ENCODE peak calls at places on chromosome 7, in ten cellular contexts. L is endothelial cell of umbilical vein; X is hepatocyte; I is kidney epithelial cell; W is CD8-positive, alpha-beta T cell; S is psoas muscle; O is upper lobe of right lung; N is foreskin fibroblast; P is SJSA1; J is heart left ventricle. G is an unnamed sample.

GRCh38 chr7:43763183-43763582 is 4.7 kb downstream of the BLVRA start:
- DNase-seq in W (no peak), I (no peak), X (no peak), O (no peak), J (no peak), L (no peak), P (no peak), N (no peak), S (no peak), G (peak)

GRCh38 chr7:74454059-74454947 is 597 bp downstream of the GTF2IRD1 start:
- DNase-seq in S (peak), P (no peak), N (peak), I (no peak), J (no peak), X (peak), W (no peak), O (no peak), L (no peak), G (peak)

GRCh38 chr7:46168671-46169383 is 247.8 kb upstream of the IGFBP3 start:
- DNase-seq in O (no peak), S (no peak), J (no peak), P (no peak), I (peak), N (no peak), L (no peak), W (no peak), X (no peak), G (no peak)

GRCh38 chr7:6640246-6640721 is 3.2 kb downstream of the ZNF316 start:
- DNase-seq in N (peak), P (no peak), I (no peak), W (no peak), X (no peak), J (no peak), O (no peak), S (no peak), L (peak), G (peak)

GRCh38 chr7:80018941-80019808 is 115.5 kb upstream of the GNAI1 start:
- DNase-seq in J (peak), O (no peak), I (no peak), X (peak), N (peak), S (peak), L (peak), W (peak), P (peak), G (peak)

GRCh38 chr7:42214063-42214679 is 22.8 kb downstream of the GLI3 start:
- DNase-seq in J (no peak), O (no peak), X (no peak), S (no peak), W (no peak), N (no peak), L (no peak), I (no peak), P (no peak), G (no peak)

GRCh38 chr7:22972207-22972606 is 41.7 kb downstream of the HYCC1 start:
- DNase-seq in O (no peak), S (no peak), P (no peak), L (peak), W (no peak), N (no peak), J (no peak), I (no peak), X (no peak), G (no peak)

GRCh38 chr7:107939472-107940145 is 48.6 kb downstream of the DLD start:
- DNase-seq in W (no peak), P (no peak), O (no peak), J (peak), L (peak), I (peak), N (peak), S (peak), X (no peak), G (no peak)

GRCh38 chr7:99109108-99110051 is 34.5 kb downstream of the SMURF1 start:
- DNase-seq in P (no peak), W (peak), S (peak), I (no peak), X (no peak), J (peak), L (peak), O (no peak), N (peak), G (no peak)

GRCh38 chr7:107172318-107173032 is 3.7 kb downstream of the HBP1 start:
- DNase-seq in S (no peak), W (no peak), L (no peak), O (no peak), N (no peak), P (no peak), J (no peak), I (no peak), X (no peak), G (no peak)

GRCh38 chr7:120611959-120612358 is 246.0 kb downstream of the TSPAN12 start:
- DNase-seq in J (no peak), S (no peak), N (no peak), P (no peak), W (no peak), X (no peak), L (no peak), I (no peak), O (no peak), G (no peak)

GRCh38 chr7:150373049-150373801 is 4.6 kb downstream of the REPIN1 start:
- DNase-seq in S (no peak), O (peak), L (no peak), P (no peak), W (no peak), X (no peak), J (no peak), N (no peak), I (no peak), G (peak)

GRCh38 chr7:93697901-93698300 is 123.4 kb upstream of the CALCR start:
- DNase-seq in X (no peak), O (no peak), L (no peak), W (no peak), I (no peak), P (no peak), N (no peak), J (no peak), S (no peak), G (no peak)

GRCh38 chr7:73822319-73823173 is 8.2 kb upstream of the CLDN4 start:
- DNase-seq in L (no peak), I (peak), O (no peak), W (no peak), J (no peak), P (peak), X (peak), N (peak), S (peak), G (peak)

GRCh38 chr7:139783647-139784385 is 6.0 kb upstream of the HIPK2 start:
- DNase-seq in W (no peak), I (no peak), X (no peak), O (no peak), L (no peak), J (no peak), S (no peak), P (no peak), N (no peak), G (peak)

GRCh38 chr7:39321909-39322498 is 244.2 kb upstream of the YAE1 start:
- DNase-seq in W (no peak), O (no peak), P (no peak), I (no peak), S (no peak), X (no peak), L (no peak), J (no peak), N (no peak), G (no peak)

GRCh38 chr7:141701489-141702046 is 398 bp downstream of the DENND11 start:
- DNase-seq in L (peak), N (peak), I (no peak), X (peak), J (peak), W (peak), O (peak), P (peak), S (peak), G (peak)

GRCh38 chr7:158276414-158277218 is 311.0 kb downstream of the PTPRN2 start:
- DNase-seq in S (no peak), P (peak), L (no peak), W (no peak), N (no peak), O (peak), I (no peak), J (peak), X (no peak), G (no peak)

GRCh38 chr7:55366461-55367138 is 1.5 kb downstream of the LANCL2 start:
- DNase-seq in J (no peak), L (no peak), S (no peak), O (no peak), P (no peak), I (no peak), N (no peak), W (peak), X (no peak), G (no peak)

GRCh38 chr7:48899932-48900331 is 24.4 kb upstream of the CDC14C start:
- DNase-seq in J (no peak), S (no peak), X (no peak), L (no peak), I (no peak), W (no peak), O (no peak), N (peak), P (no peak), G (no peak)

GRCh38 chr7:25521236-25521635 is 292.9 kb upstream of the NPVF start:
- DNase-seq in L (no peak), O (no peak), P (no peak), W (no peak), N (no peak), S (no peak), X (no peak), J (no peak), I (no peak), G (peak)

GRCh38 chr7:75920431-75921161 is 5.6 kb downstream of the POR start:
- DNase-seq in P (no peak), S (peak), N (peak), W (peak), I (no peak), J (no peak), X (peak), O (no peak), L (no peak), G (no peak)

GRCh38 chr7:30062587-30062986 is 34.4 kb downstream of the PLEKHA8 start:
- DNase-seq in I (no peak), J (no peak), O (no peak), W (no peak), X (peak), N (peak), P (no peak), S (no peak), L (peak), G (no peak)

GRCh38 chr7:3063016-3063753 is 19.5 kb upstream of the CARD11 start:
- DNase-seq in L (no peak), W (peak), X (no peak), J (no peak), S (no peak), P (no peak), O (no peak), I (no peak), N (no peak), G (no peak)

GRCh38 chr7:31940167-31940566 is 130.0 kb downstream of the PDE1C start:
- DNase-seq in O (no peak), X (no peak), I (no peak), N (no peak), W (no peak), P (no peak), L (no peak), S (no peak), J (no peak), G (no peak)

GRCh38 chr7:108244110-108244509 is 113.9 kb upstream of the LAMB4 start:
- DNase-seq in W (no peak), L (no peak), O (no peak), I (no peak), N (no peak), X (no peak), P (no peak), J (no peak), S (no peak), G (no peak)

GRCh38 chr7:135147341-135147898 is 452 bp upstream of the TMEM140 start:
- DNase-seq in X (peak), O (no peak), S (no peak), P (no peak), I (no peak), J (no peak), N (peak), L (peak), W (no peak), G (no peak)
- H3K4me3 ChIP-seq in X (no peak), O (peak), S (peak), P (peak), I (peak), J (peak), N (peak), L (peak), W (peak), G (no peak)

DNA sequence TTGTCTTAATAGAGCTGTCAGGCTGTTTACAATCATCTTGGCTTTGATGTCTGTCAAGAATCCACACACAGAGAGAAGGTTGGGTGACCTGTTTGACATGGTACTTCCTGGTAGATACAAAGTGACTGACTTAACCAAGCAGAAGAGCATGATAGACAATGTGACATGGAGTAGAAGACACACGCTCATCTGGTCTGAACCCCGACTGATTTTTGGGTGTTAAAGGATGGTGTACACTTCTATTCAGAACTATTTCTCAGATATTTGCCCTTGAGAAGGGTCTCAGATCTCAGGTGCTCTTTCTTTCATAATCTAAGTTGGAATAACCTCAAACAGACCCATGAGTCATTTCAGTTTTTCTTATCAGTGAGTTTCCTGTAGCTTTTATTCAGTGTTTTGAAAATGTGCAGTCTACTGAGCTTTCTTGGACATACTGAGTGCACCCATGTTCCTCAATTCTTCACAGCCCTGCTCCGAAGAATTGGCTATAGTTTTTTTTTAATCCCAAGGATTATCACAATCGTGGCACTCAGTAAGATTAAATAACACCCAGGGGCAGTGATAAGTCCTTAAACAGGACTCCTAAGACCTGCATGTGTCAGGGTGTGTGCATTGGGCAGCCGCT is 46.4 kb upstream of the NXPH1 start:
- DNase-seq in S (no peak), J (no peak), O (no peak), X (peak), W (no peak), I (no peak), N (no peak), P (no peak), L (no peak), G (no peak)
- H3K4me3 ChIP-seq in S (no peak), J (no peak), O (no peak), X (no peak), W (no peak), I (no peak), N (no peak), P (no peak), L (no peak), G (no peak)

GRCh38 chr7:1597361-1597760 is 27.5 kb upstream of the PSMG3 start:
- DNase-seq in P (no peak), W (no peak), L (no peak), O (no peak), I (no peak), X (no peak), J (no peak), S (no peak), N (no peak), G (peak)

GRCh38 chr7:1598961-1599360 is 29.1 kb upstream of the PSMG3 start:
- DNase-seq in J (no peak), W (no peak), L (no peak), N (no peak), P (no peak), I (no peak), S (no peak), X (no peak), O (no peak), G (no peak)

GRCh38 chr7:1597791-1598190 is 28.0 kb upstream of the PSMG3 start:
- DNase-seq in J (no peak), W (no peak), X (no peak), P (no peak), S (no peak), I (no peak), N (no peak), O (no peak), L (no peak), G (no peak)

GRCh38 chr7:1599571-1600395 is 30.0 kb upstream of the PSMG3 start:
- DNase-seq in L (no peak), O (no peak), S (no peak), I (no peak), J (no peak), W (no peak), N (no peak), X (no peak), P (no peak), G (no peak)

DNA sequence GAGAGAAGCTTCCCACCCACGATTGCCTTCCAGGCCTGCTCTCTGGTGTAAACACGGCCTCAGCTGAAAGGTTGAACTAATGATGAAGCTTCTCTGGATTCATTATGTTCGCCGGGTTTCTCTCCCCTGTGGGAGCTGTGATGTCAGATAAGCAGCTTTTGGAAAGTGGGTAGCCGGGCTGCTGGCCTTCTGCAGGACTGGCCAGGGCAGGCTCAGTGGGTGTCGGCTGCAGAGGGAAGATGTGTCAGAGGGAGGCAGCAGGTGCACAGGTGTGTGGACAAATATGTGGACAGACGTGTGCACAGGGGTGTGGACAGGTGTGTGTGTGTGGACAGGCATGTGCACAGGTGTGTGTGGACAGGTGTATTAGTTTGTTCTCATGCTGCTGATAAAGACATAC is 28.5 kb upstream of the PSMG3 start:
- DNase-seq in W (no peak), X (no peak), N (no peak), L (no peak), O (no peak), I (no peak), J (no peak), S (no peak), P (no peak), G (peak)
- H3K4me3 ChIP-seq in W (no peak), X (no peak), N (no peak), L (no peak), O (no peak), I (no peak), J (no peak), S (no peak), P (no peak), G (no peak)

GRCh38 chr7:1671876-1672451 is 1.9 kb downstream of the ELFN1 start:
- DNase-seq in N (no peak), X (peak), W (no peak), I (no peak), S (peak), J (peak), O (peak), P (peak), L (no peak), G (peak)

GRCh38 chr7:1669954-1670893 is at the start of gene ELFN1:
- DNase-seq in N (peak), P (peak), O (peak), J (peak), X (peak), S (peak), W (no peak), L (no peak), I (no peak), G (peak)

GRCh38 chr7:1672851-1673486 is 2.9 kb downstream of the ELFN1 start:
- DNase-seq in X (peak), L (no peak), J (peak), O (no peak), P (peak), N (no peak), S (peak), W (no peak), I (no peak), G (peak)

GRCh38 chr7:1669486-1669951 is 558 bp upstream of the ELFN1 start:
- DNase-seq in X (peak), P (peak), O (peak), W (no peak), S (no peak), J (peak), L (no peak), I (no peak), N (no peak), G (no peak)

GRCh38 chr7:1670894-1671875 is 1.1 kb downstream of the ELFN1 start:
- DNase-seq in P (peak), O (peak), J (peak), W (no peak), S (peak), I (no peak), L (no peak), N (no peak), X (peak), G (peak)
- H3K4me3 ChIP-seq in P (no peak), O (no peak), J (peak), W (no peak), S (no peak), I (peak), L (no peak), N (peak), X (peak), G (peak)

GRCh38 chr7:90173127-90173844 is 19.0 kb downstream of the STEAP1 start:
- DNase-seq in N (peak), S (no peak), I (no peak), W (no peak), O (no peak), P (no peak), X (no peak), L (no peak), J (no peak), G (no peak)
- H3K4me3 ChIP-seq in N (no peak), S (no peak), I (no peak), W (no peak), O (no peak), P (no peak), X (no peak), L (no peak), J (no peak), G (no peak)